ENCODE peak calls at places on chromosome 17, in six cellular contexts. O, B, I, U, A and G are unnamed samples.

GRCh38 chr17:78534492-78535284 is 42.5 kb downstream of the DNAH17 start:
- DNase-seq in U (no peak), I (no peak), A (no peak), B (no peak), O (no peak), G (no peak)

GRCh38 chr17:21171970-21172510 is 41.9 kb downstream of the TMEM11 start:
- DNase-seq in I (no peak), B (no peak), U (no peak), A (no peak), O (no peak), G (no peak)

GRCh38 chr17:19740933-19741332 is 7.2 kb downstream of the ALDH3A1 start:
- DNase-seq in I (no peak), A (no peak), U (no peak), B (no peak), O (no peak), G (no peak)

GRCh38 chr17:71668807-71669206 is 452.0 kb upstream of the SOX9 start:
- DNase-seq in U (no peak), B (no peak), O (no peak), A (no peak), I (no peak), G (no peak)

GRCh38 chr17:74353446-74354060 is 8.1 kb downstream of the BTBD17 start:
- DNase-seq in B (no peak), I (no peak), O (no peak), U (no peak), A (no peak), G (no peak)

GRCh38 chr17:40095944-40096791 is 4.2 kb downstream of the NR1D1 start:
- DNase-seq in I (no peak), O (peak), U (no peak), B (no peak), A (no peak), G (no peak)

GRCh38 chr17:59440757-59441458 is 109.5 kb downstream of the YPEL2 start:
- DNase-seq in B (peak), I (peak), O (peak), U (peak), A (peak), G (peak)

GRCh38 chr17:27609606-27610303 is 21.2 kb upstream of the LGALS9 start:
- DNase-seq in B (peak), A (no peak), O (no peak), U (peak), I (peak), G (no peak)

GRCh38 chr17:54795046-54795445 is 105.6 kb upstream of the TOM1L1 start:
- DNase-seq in O (no peak), B (no peak), A (no peak), U (no peak), I (no peak), G (peak)

GRCh38 chr17:60151355-60151754 is 1.6 kb downstream of the CA4 start:
- DNase-seq in O (no peak), I (no peak), U (no peak), B (no peak), A (peak), G (no peak)

GRCh38 chr17:8326591-8327583 is 12.8 kb upstream of the ODF4 start:
- DNase-seq in B (peak), I (no peak), U (no peak), A (peak), O (no peak), G (no peak)

GRCh38 chr17:59963738-59964454 is 644 bp downstream of the RNFT1 start:
- DNase-seq in O (no peak), I (peak), A (peak), U (peak), B (peak), G (peak)

GRCh38 chr17:57628421-57628820 is 116.7 kb downstream of the CCDC182 start:
- DNase-seq in I (no peak), A (no peak), O (no peak), U (no peak), B (no peak), G (no peak)

GRCh38 chr17:12549499-12549901 is 116.2 kb upstream of the MYOCD start:
- DNase-seq in U (no peak), I (no peak), A (no peak), B (no peak), O (no peak), G (no peak)

GRCh38 chr17:35312790-35313711 is 60.4 kb downstream of the SLFN11 start:
- DNase-seq in A (peak), B (peak), U (peak), I (peak), O (peak), G (peak)

GRCh38 chr17:40364121-40364861 is at the start of gene GJD3:
- DNase-seq in O (no peak), I (peak), B (peak), A (peak), U (no peak), G (no peak)

GRCh38 chr17:77534137-77534536 is 393.4 kb downstream of the SEC14L1 start:
- DNase-seq in O (no peak), A (no peak), I (no peak), B (no peak), U (no peak), G (no peak)

GRCh38 chr17:65857713-65858112 is 296.3 kb upstream of the AXIN2 start:
- DNase-seq in B (no peak), O (no peak), A (no peak), I (no peak), U (no peak), G (no peak)

GRCh38 chr17:43399839-43400328 is 1.1 kb downstream of the ARL4D start:
- DNase-seq in I (no peak), U (no peak), B (no peak), A (no peak), O (no peak), G (no peak)

GRCh38 chr17:78600181-78600651 is 23.0 kb upstream of the DNAH17 start:
- DNase-seq in B (no peak), I (no peak), A (no peak), U (no peak), O (no peak), G (no peak)

GRCh38 chr17:17506893-17507464 is 10.8 kb upstream of the RASD1 start:
- DNase-seq in O (no peak), B (peak), I (no peak), A (no peak), U (no peak), G (no peak)

GRCh38 chr17:65183736-65184135 is 46.6 kb downstream of the RGS9 start:
- DNase-seq in I (no peak), U (no peak), A (peak), O (no peak), B (no peak), G (no peak)

GRCh38 chr17:10735251-10735650 is 5.4 kb upstream of the TMEM220 start:
- DNase-seq in I (no peak), O (no peak), U (no peak), B (no peak), A (peak), G (no peak)

DNA sequence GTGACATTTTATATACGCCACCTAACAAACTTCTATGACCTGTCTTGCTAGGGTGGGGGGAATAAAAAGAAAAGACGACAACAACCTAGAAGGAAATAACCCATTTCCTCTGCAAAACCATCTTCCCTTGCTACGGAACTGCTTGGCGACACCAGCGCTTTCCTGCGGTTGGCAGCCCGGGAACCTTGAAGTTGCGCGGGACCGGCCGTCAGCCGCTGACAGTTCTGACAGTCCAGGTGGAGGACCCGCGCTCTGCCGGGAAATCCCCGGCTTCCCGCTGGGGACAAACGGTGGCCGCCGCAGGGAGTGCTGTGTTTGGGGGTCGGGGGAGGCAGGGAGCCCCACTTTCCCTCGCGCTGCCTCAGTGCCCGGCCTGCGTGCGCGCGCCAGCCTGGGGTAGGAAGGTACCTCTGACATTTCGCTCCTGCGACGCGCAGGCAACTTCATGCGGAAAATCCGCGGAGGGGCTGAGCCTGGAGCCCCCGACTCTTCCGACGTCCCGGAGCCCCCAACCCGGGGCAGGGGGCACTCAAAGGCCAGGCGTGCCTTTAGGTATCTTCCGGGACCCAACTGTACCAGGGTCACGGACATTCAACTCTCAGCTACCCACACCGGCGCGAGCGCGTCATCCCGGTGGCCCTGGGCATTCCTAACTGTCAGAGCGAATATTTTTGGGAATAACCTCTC is 516 bp downstream of the SLC16A6 start:
- DNase-seq in A (peak), I (no peak), U (no peak), O (no peak), B (peak), G (no peak)
- TF ChIP-seq GABPA in A (no peak), I (no peak), U (no peak), O (no peak), B (no peak), G (peak)

GRCh38 chr17:79732246-79732645 is 1.5 kb downstream of the ENPP7 start:
- DNase-seq in B (no peak), I (no peak), U (no peak), O (no peak), A (no peak), G (no peak)

GRCh38 chr17:79730769-79731483 is at the start of gene ENPP7:
- DNase-seq in A (no peak), U (peak), I (no peak), B (no peak), O (no peak), G (no peak)

GRCh38 chr17:79732804-79733691 is 2.3 kb downstream of the ENPP7 start:
- DNase-seq in U (peak), A (no peak), I (no peak), B (no peak), O (peak), G (peak)

GRCh38 chr17:79735096-79735495 is 4.4 kb downstream of the ENPP7 start:
- DNase-seq in O (no peak), B (no peak), U (no peak), A (no peak), I (no peak), G (no peak)

GRCh38 chr17:79733692-79734070 is 2.9 kb downstream of the ENPP7 start:
- DNase-seq in O (no peak), U (no peak), A (no peak), I (no peak), B (no peak), G (no peak)
- H3K4me3 ChIP-seq in O (peak), U (no peak), A (no peak), I (no peak), B (no peak), G (no peak)

GRCh38 chr17:29665480-29665807 is 42.7 kb upstream of the CORO6 start:
- DNase-seq in B (no peak), U (no peak), O (no peak), I (no peak), A (no peak), G (no peak)

GRCh38 chr17:29661220-29661619 is 38.5 kb upstream of the CORO6 start:
- DNase-seq in I (no peak), U (peak), A (no peak), B (no peak), O (no peak), G (no peak)

GRCh38 chr17:29667969-29668368 is 45.3 kb upstream of the CORO6 start:
- DNase-seq in O (no peak), U (no peak), B (no peak), I (no peak), A (no peak), G (no peak)

GRCh38 chr17:29663155-29663554 is 40.4 kb upstream of the CORO6 start:
- DNase-seq in A (no peak), O (no peak), B (no peak), I (no peak), U (peak), G (no peak)

DNA sequence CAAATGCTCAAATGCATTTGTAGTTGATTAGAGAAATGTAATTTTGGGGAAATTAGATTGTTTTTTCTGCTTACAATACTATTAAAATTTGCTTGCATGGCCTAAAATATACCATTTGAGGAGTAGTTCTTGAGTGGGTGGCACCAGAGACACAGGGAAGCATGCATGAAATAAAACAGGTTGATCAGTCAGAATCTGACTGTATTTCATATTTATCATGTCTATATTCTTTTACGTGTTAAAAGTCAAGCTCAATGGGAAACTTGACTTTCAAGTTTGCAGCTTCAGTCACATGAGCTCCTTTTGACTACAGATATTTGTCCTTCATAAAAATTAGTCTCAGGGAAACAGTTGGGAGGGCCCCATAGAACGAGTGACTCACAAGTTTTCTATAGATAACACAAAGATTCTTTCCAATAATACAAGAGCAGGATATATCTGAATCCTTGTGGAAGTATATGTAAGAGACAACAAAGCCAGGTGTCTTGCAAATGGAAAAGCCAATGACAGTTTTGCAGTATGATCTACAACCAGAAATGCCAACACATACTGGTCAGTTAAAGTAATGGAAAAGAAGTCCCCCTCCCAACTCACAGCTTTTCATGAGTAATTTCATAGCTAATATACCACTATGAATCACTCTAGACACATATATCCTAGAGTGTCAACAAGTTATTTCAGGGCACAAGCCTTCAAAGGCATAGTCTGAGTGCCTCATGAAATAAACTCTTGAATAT is 42.2 kb upstream of the CORO6 start:
- DNase-seq in I (peak), B (no peak), U (no peak), O (no peak), A (no peak), G (no peak)
- TF ChIP-seq CTCF in I (no peak), B (no peak), U (no peak), O (no peak), A (no peak), G (no peak)

DNA sequence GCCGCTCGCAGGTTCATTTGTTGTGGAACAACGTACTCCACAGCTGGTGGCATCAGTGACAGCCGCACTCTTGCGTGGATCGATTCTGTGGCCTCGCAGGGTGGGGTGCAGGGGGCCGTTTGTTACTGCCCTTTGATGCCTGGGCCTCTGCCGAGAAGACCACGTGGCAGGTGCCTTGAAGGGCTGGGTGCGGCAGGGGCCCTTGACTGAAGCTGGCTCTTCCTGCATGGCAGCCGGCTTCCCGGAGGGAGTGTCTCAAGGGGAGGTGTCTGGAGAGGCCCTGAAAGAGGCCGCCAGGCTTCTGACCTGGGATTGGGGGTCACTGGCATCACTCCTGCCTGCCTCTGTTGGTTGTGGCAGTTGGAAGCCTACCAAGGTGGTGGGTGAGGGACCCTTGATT is 43.8 kb downstream of the TBCD start:
- DNase-seq in U (no peak), O (no peak), B (no peak), A (no peak), I (no peak), G (no peak)
- TF ChIP-seq GABPA in U (no peak), O (no peak), B (no peak), A (no peak), I (no peak), G (no peak)

GRCh38 chr17:45895969-45896793 is 1.8 kb downstream of the MAPT start:
- DNase-seq in U (no peak), O (no peak), B (peak), A (peak), I (no peak), G (no peak)
- H3K4me3 ChIP-seq in U (peak), O (no peak), B (peak), A (peak), I (no peak), G (no peak)

GRCh38 chr17:47650525-47651522 is 1.1 kb downstream of the KPNB1 start:
- DNase-seq in U (peak), I (peak), B (peak), O (peak), A (peak), G (peak)

GRCh38 chr17:47654991-47655390 is 5.3 kb downstream of the KPNB1 start:
- DNase-seq in I (no peak), A (no peak), U (no peak), O (no peak), B (no peak), G (no peak)

GRCh38 chr17:47651704-47652103 is 2.0 kb downstream of the KPNB1 start:
- DNase-seq in B (no peak), U (no peak), A (no peak), O (no peak), I (no peak), G (no peak)

GRCh38 chr17:47653442-47653841 is 3.7 kb downstream of the KPNB1 start:
- DNase-seq in U (no peak), I (no peak), A (no peak), O (no peak), B (no peak), G (no peak)

GRCh38 chr17:47652570-47652969 is 2.9 kb downstream of the KPNB1 start:
- DNase-seq in I (no peak), A (no peak), O (no peak), U (no peak), B (no peak), G (no peak)
- TF ChIP-seq CTCF in I (no peak), A (no peak), O (no peak), U (no peak), B (no peak), G (no peak)

GRCh38 chr17:14427914-14428639 is 127.2 kb downstream of the HS3ST3B1 start:
- DNase-seq in U (no peak), I (no peak), B (no peak), O (peak), A (no peak), G (no peak)
- TF ChIP-seq GABPA in U (no peak), I (no peak), B (no peak), O (no peak), A (no peak), G (no peak)